ENCODE peak calls at places on chromosomes 12 and 14, in seven cellular contexts. One of them, this sample, is unnamed.

GRCh38 chr12:54017027-54017788 is 8.4 kb downstream of the HOXC8 start:
- DNase-seq in AG04450: no peak
- DNase-seq in GM10248: no peak
- DNase-seq in fibroblast of the aortic adventitia: no peak
- DNase-seq in ovary: no peak
- DNase-seq in pancreas: no peak
- DNase-seq in mucosa of descending colon: no peak
- DNase-seq in this sample: no peak

GRCh38 chr12:7899755-7900154 is 27.0 kb upstream of the SLC2A14 start:
- DNase-seq in fibroblast of the aortic adventitia: peak
- DNase-seq in AG04450: peak
- DNase-seq in ovary: no peak
- DNase-seq in mucosa of descending colon: no peak
- DNase-seq in pancreas: no peak
- DNase-seq in GM10248: no peak
- DNase-seq in this sample: no peak

GRCh38 chr12:132490481-132491348 is 764 bp downstream of the FBRSL1 start:
- DNase-seq in AG04450: no peak
- DNase-seq in mucosa of descending colon: no peak
- DNase-seq in fibroblast of the aortic adventitia: peak
- DNase-seq in ovary: peak
- DNase-seq in GM10248: no peak
- DNase-seq in pancreas: peak
- DNase-seq in this sample: no peak

GRCh38 chr12:66232258-66232657 is 43.2 kb downstream of the IRAK3 start:
- DNase-seq in pancreas: no peak
- DNase-seq in GM10248: no peak
- DNase-seq in mucosa of descending colon: no peak
- DNase-seq in ovary: no peak
- DNase-seq in AG04450: no peak
- DNase-seq in fibroblast of the aortic adventitia: no peak
- DNase-seq in this sample: no peak

GRCh38 chr12:90958995-90959394 is 4.0 kb upstream of the CCER1 start:
- DNase-seq in GM10248: no peak
- DNase-seq in fibroblast of the aortic adventitia: peak
- DNase-seq in ovary: no peak
- DNase-seq in AG04450: no peak
- DNase-seq in pancreas: no peak
- DNase-seq in mucosa of descending colon: no peak
- DNase-seq in this sample: no peak

GRCh38 chr12:127174881-127175280 is 1092.1 kb upstream of the TMEM132C start:
- DNase-seq in GM10248: no peak
- DNase-seq in ovary: no peak
- DNase-seq in AG04450: no peak
- DNase-seq in fibroblast of the aortic adventitia: peak
- DNase-seq in pancreas: no peak
- DNase-seq in mucosa of descending colon: no peak
- DNase-seq in this sample: no peak

GRCh38 chr12:31929140-31929526 is 30.1 kb upstream of the RESF1 start:
- DNase-seq in GM10248: no peak
- DNase-seq in AG04450: no peak
- DNase-seq in mucosa of descending colon: no peak
- DNase-seq in fibroblast of the aortic adventitia: no peak
- DNase-seq in ovary: no peak
- DNase-seq in pancreas: no peak
- DNase-seq in this sample: no peak

GRCh38 chr14:104420990-104421389 is 158.6 kb upstream of the C14orf180 start:
- DNase-seq in GM10248: no peak
- DNase-seq in AG04450: no peak
- DNase-seq in mucosa of descending colon: no peak
- DNase-seq in fibroblast of the aortic adventitia: no peak
- DNase-seq in pancreas: no peak
- DNase-seq in ovary: no peak
- DNase-seq in this sample: no peak

GRCh38 chr12:39459027-39459434 is 16.1 kb upstream of the KIF21A start:
- DNase-seq in mucosa of descending colon: no peak
- DNase-seq in AG04450: no peak
- DNase-seq in pancreas: no peak
- DNase-seq in GM10248: no peak
- DNase-seq in ovary: no peak
- DNase-seq in fibroblast of the aortic adventitia: no peak
- DNase-seq in this sample: no peak

GRCh38 chr12:93805736-93806141 is 128.6 kb downstream of the CRADD start:
- DNase-seq in GM10248: no peak
- DNase-seq in fibroblast of the aortic adventitia: no peak
- DNase-seq in mucosa of descending colon: no peak
- DNase-seq in pancreas: no peak
- DNase-seq in ovary: no peak
- DNase-seq in AG04450: no peak
- DNase-seq in this sample: no peak

GRCh38 chr12:13596714-13597113 is 384.7 kb downstream of the GRIN2B start:
- DNase-seq in GM10248: no peak
- DNase-seq in mucosa of descending colon: no peak
- DNase-seq in fibroblast of the aortic adventitia: no peak
- DNase-seq in pancreas: no peak
- DNase-seq in ovary: no peak
- DNase-seq in AG04450: no peak
- DNase-seq in this sample: no peak

GRCh38 chr14:104267895-104268294 is 129.5 kb downstream of the KIF26A start:
- DNase-seq in GM10248: no peak
- DNase-seq in ovary: peak
- DNase-seq in fibroblast of the aortic adventitia: no peak
- DNase-seq in pancreas: peak
- DNase-seq in AG04450: no peak
- DNase-seq in mucosa of descending colon: peak
- DNase-seq in this sample: peak

GRCh38 chr12:95998611-95999300 is 2.6 kb upstream of the HAL start:
- DNase-seq in AG04450: peak
- DNase-seq in fibroblast of the aortic adventitia: peak
- DNase-seq in GM10248: peak
- DNase-seq in mucosa of descending colon: no peak
- DNase-seq in pancreas: peak
- DNase-seq in ovary: no peak
- DNase-seq in this sample: no peak

GRCh38 chr12:103583008-103583407 is 4.1 kb upstream of the STAB2 start:
- DNase-seq in ovary: no peak
- DNase-seq in AG04450: no peak
- DNase-seq in pancreas: no peak
- DNase-seq in GM10248: no peak
- DNase-seq in fibroblast of the aortic adventitia: no peak
- DNase-seq in mucosa of descending colon: no peak
- DNase-seq in this sample: no peak

GRCh38 chr12:103588680-103589079 is 1.6 kb downstream of the STAB2 start:
- DNase-seq in pancreas: no peak
- DNase-seq in AG04450: no peak
- DNase-seq in mucosa of descending colon: no peak
- DNase-seq in ovary: no peak
- DNase-seq in GM10248: no peak
- DNase-seq in fibroblast of the aortic adventitia: no peak
- DNase-seq in this sample: no peak

GRCh38 chr12:103589517-103589916 is 2.4 kb downstream of the STAB2 start:
- DNase-seq in ovary: no peak
- DNase-seq in pancreas: no peak
- DNase-seq in AG04450: no peak
- DNase-seq in mucosa of descending colon: no peak
- DNase-seq in GM10248: no peak
- DNase-seq in fibroblast of the aortic adventitia: no peak
- DNase-seq in this sample: no peak

GRCh38 chr12:103586791-103587370 is at the start of gene STAB2:
- DNase-seq in pancreas: no peak
- DNase-seq in GM10248: no peak
- DNase-seq in ovary: no peak
- DNase-seq in AG04450: no peak
- DNase-seq in mucosa of descending colon: no peak
- DNase-seq in fibroblast of the aortic adventitia: no peak
- DNase-seq in this sample: no peak

DNA sequence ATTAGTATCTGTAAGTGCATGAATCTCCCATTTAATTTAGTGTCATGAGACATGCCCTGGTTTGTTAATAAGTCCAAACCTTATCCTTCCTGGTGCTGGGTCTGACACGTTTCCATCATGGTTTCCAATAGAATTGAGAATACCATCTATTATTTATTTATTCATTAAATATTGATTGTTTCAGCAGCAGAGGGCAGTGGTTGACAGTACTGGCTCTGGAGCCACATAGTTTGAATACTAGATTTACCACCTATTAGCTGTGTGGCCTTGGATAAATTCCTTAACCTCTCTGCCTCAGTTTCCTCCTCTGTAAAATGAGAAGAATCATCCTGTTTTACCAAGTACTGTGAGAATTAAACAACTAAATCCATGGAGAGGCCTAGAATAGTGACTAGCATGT is 941 bp upstream of the STAB2 start:
- DNase-seq in fibroblast of the aortic adventitia: peak
- DNase-seq in GM10248: no peak
- DNase-seq in AG04450: no peak
- DNase-seq in mucosa of descending colon: no peak
- DNase-seq in ovary: no peak
- DNase-seq in pancreas: no peak
- DNase-seq in this sample: no peak
- TF ChIP-seq CTCF in fibroblast of the aortic adventitia: peak
- TF ChIP-seq CTCF in GM10248: no peak
- TF ChIP-seq CTCF in AG04450: no peak
- TF ChIP-seq CTCF in mucosa of descending colon: no peak
- TF ChIP-seq CTCF in ovary: no peak
- TF ChIP-seq CTCF in pancreas: no peak
- TF ChIP-seq CTCF in this sample: no peak

DNA sequence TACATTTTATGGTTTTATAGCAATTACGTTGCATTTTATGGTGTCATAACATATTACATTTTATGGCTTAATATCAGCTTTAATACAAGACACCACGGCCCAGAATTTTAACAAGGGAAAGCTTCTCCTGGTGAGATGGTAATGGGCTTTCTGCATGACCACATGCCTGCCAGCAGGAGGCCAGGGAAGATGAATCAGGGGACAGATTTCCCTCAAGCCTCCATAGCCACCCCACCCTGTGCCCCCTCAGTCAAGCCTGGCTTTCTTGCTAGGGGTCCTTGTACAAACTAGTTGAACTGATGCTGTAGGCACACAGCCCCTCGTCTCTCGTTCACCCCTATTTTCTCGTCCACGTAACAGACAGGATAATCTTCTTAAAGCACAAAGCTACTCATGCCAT is 56.6 kb downstream of the HSPB8 start:
- DNase-seq in pancreas: no peak
- DNase-seq in GM10248: no peak
- DNase-seq in fibroblast of the aortic adventitia: no peak
- DNase-seq in mucosa of descending colon: no peak
- DNase-seq in AG04450: no peak
- DNase-seq in ovary: no peak
- DNase-seq in this sample: no peak
- TF ChIP-seq CTCF in pancreas: no peak
- TF ChIP-seq CTCF in GM10248: no peak
- TF ChIP-seq CTCF in fibroblast of the aortic adventitia: peak
- TF ChIP-seq CTCF in mucosa of descending colon: no peak
- TF ChIP-seq CTCF in AG04450: peak
- TF ChIP-seq CTCF in ovary: no peak
- TF ChIP-seq CTCF in this sample: no peak

GRCh38 chr12:47410862-47411261 is 295.0 kb downstream of the RPAP3 start:
- DNase-seq in AG04450: no peak
- DNase-seq in mucosa of descending colon: no peak
- DNase-seq in GM10248: no peak
- DNase-seq in pancreas: no peak
- DNase-seq in fibroblast of the aortic adventitia: no peak
- DNase-seq in ovary: no peak
- DNase-seq in this sample: no peak

GRCh38 chr12:47407730-47408129 is 298.1 kb downstream of the RPAP3 start:
- DNase-seq in mucosa of descending colon: no peak
- DNase-seq in fibroblast of the aortic adventitia: no peak
- DNase-seq in pancreas: no peak
- DNase-seq in ovary: no peak
- DNase-seq in AG04450: no peak
- DNase-seq in GM10248: no peak
- DNase-seq in this sample: no peak

GRCh38 chr12:47410383-47410782 is 295.4 kb downstream of the RPAP3 start:
- DNase-seq in ovary: no peak
- DNase-seq in GM10248: no peak
- DNase-seq in mucosa of descending colon: no peak
- DNase-seq in fibroblast of the aortic adventitia: no peak
- DNase-seq in AG04450: no peak
- DNase-seq in pancreas: no peak
- DNase-seq in this sample: no peak

GRCh38 chr12:47409310-47409709 is 296.5 kb downstream of the RPAP3 start:
- DNase-seq in pancreas: no peak
- DNase-seq in mucosa of descending colon: no peak
- DNase-seq in GM10248: no peak
- DNase-seq in AG04450: no peak
- DNase-seq in ovary: no peak
- DNase-seq in fibroblast of the aortic adventitia: no peak
- DNase-seq in this sample: no peak

DNA sequence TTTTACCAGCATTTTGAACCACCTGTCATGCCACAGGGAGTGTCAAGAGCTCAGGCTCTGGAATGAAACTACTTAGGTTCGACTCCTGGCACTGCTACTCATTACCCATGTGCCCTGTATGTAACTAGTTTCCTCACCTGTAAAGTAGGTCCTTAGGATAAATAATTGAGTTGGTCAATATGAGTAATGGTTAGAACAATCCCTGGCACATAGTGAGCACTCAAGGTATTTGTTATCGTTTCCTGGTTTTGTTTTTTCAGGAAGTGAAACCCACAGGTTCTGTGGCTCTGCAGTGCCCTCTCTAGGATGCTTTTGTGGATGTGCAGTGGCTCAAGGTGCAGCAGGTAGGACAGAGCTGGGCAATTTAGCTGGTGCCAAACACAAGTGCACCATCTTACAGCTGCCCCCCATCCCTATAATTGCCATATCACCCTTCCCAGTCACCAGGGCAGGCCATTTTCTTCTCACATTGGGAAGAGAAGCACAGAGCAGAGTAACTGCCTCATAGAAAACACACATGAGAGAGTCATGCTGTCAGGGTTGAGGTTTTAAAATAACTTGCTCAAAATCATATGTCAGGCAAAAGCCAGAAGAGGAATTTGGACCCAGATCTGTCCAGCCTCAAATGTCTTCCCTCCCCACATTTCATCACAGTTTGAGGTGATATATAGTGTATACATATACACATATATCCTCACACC is 297.5 kb downstream of the RPAP3 start:
- DNase-seq in GM10248: peak
- DNase-seq in ovary: no peak
- DNase-seq in pancreas: peak
- DNase-seq in AG04450: no peak
- DNase-seq in mucosa of descending colon: no peak
- DNase-seq in fibroblast of the aortic adventitia: no peak
- DNase-seq in this sample: no peak
- TF ChIP-seq CTCF in GM10248: peak
- TF ChIP-seq CTCF in ovary: no peak
- TF ChIP-seq CTCF in pancreas: no peak
- TF ChIP-seq CTCF in AG04450: peak
- TF ChIP-seq CTCF in mucosa of descending colon: no peak
- TF ChIP-seq CTCF in fibroblast of the aortic adventitia: no peak
- TF ChIP-seq CTCF in this sample: peak

DNA sequence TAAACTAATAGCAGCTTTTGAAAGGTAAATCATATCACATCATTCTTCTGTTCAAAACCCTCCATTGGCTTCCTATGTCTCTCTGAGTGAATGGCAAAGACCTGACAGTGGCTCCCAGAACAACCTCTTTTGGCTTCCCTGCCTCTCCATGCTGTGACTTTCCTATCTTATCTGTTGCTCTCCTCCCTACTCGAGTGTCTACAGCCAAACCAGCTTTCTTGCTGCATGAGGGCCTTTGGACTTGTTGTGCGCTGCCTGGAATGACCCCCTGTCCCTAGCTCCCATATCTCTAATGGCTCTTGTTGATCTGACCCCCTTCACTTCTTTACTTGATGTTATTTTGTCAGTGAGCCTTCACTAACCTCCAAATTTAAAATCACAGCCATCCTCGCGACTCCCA is 2.5 kb downstream of the SYNE2 start:
- DNase-seq in GM10248: no peak
- DNase-seq in AG04450: no peak
- DNase-seq in mucosa of descending colon: no peak
- DNase-seq in ovary: no peak
- DNase-seq in pancreas: no peak
- DNase-seq in fibroblast of the aortic adventitia: no peak
- DNase-seq in this sample: no peak
- TF ChIP-seq CTCF in GM10248: no peak
- TF ChIP-seq CTCF in AG04450: no peak
- TF ChIP-seq CTCF in mucosa of descending colon: no peak
- TF ChIP-seq CTCF in ovary: no peak
- TF ChIP-seq CTCF in pancreas: no peak
- TF ChIP-seq CTCF in fibroblast of the aortic adventitia: no peak
- TF ChIP-seq CTCF in this sample: no peak

This sample was measured in lower lobe of right lung.